ENCODE peak calls at places on chromosomes 4 and X, in seven cellular contexts. B, D, O, U, H, V and L are unnamed samples.

GRCh38 chr4:5156677-5157076 is 105.4 kb downstream of the STK32B start:
- DNase-seq in B (no peak), D (no peak), O (no peak), U (no peak), H (no peak), V (no peak), L (no peak)

GRCh38 chr4:154569028-154569427 is 6.2 kb downstream of the FGB start:
- DNase-seq in B (no peak), D (no peak), O (no peak), U (no peak), H (no peak), V (no peak), L (no peak)

GRCh38 chrX:30521440-30522182 is 56.0 kb downstream of the TASL start:
- DNase-seq in B (no peak), D (no peak), O (peak), U (no peak), H (no peak), V (no peak), L (no peak)

GRCh38 chr4:55396305-55397023 is 707 bp downstream of the TMEM165 start:
- DNase-seq in B (peak), D (peak), O (peak), U (peak), H (peak), V (peak), L (peak)

GRCh38 chr4:41448935-41449334 is 89.0 kb upstream of the LIMCH1 start:
- DNase-seq in B (peak), D (no peak), O (no peak), U (no peak), H (no peak), V (peak), L (peak)

GRCh38 chr4:74189331-74190043 is 31.6 kb downstream of the MTHFD2L start:
- DNase-seq in B (no peak), D (no peak), O (peak), U (peak), H (no peak), V (no peak), L (no peak)

GRCh38 chr4:152937535-152938236 is 1.6 kb downstream of the FHDC1 start:
- DNase-seq in B (peak), D (peak), O (peak), U (no peak), H (no peak), V (peak), L (peak)

GRCh38 chr4:143396695-143397094 is 60.0 kb downstream of the GAB1 start:
- DNase-seq in B (no peak), D (no peak), O (peak), U (no peak), H (no peak), V (no peak), L (no peak)

GRCh38 chrX:16665089-16665488 is 15.1 kb downstream of the S100G start:
- DNase-seq in B (no peak), D (no peak), O (peak), U (no peak), H (no peak), V (no peak), L (no peak)

GRCh38 chr4:21638171-21638715 is 310.3 kb downstream of the KCNIP4 start:
- DNase-seq in B (no peak), D (no peak), O (no peak), U (no peak), H (no peak), V (no peak), L (no peak)

GRCh38 chr4:16391196-16391595 is 164.9 kb upstream of the TAPT1 start:
- DNase-seq in B (no peak), D (no peak), O (no peak), U (no peak), H (no peak), V (no peak), L (no peak)

GRCh38 chrX:139194571-139195280 is 335.8 kb upstream of the F9 start:
- DNase-seq in B (peak), D (peak), O (no peak), U (no peak), H (no peak), V (peak), L (peak)

GRCh38 chr4:84750260-84750955 is 167.5 kb downstream of the CDS1 start:
- DNase-seq in B (no peak), D (no peak), O (peak), U (peak), H (no peak), V (no peak), L (no peak)

GRCh38 chr4:47531241-47531953 is 46.3 kb downstream of the ATP10D start:
- DNase-seq in B (peak), D (no peak), O (peak), U (peak), H (peak), V (peak), L (peak)

GRCh38 chr4:91837608-91838029 is 466.1 kb upstream of the GRID2 start:
- DNase-seq in B (no peak), D (no peak), O (no peak), U (no peak), H (no peak), V (no peak), L (no peak)

GRCh38 chr4:4659871-4660651 is 118.2 kb upstream of the STX18 start:
- DNase-seq in B (no peak), D (no peak), O (peak), U (no peak), H (no peak), V (no peak), L (no peak)

GRCh38 chr4:181258569-181258968 is 984.6 kb upstream of the TENM3 start:
- DNase-seq in B (no peak), D (no peak), O (no peak), U (no peak), H (no peak), V (no peak), L (no peak)

GRCh38 chr4:158861281-158861680 is 92.5 kb downstream of the FNIP2 start:
- DNase-seq in B (no peak), D (no peak), O (no peak), U (no peak), H (no peak), V (no peak), L (no peak)

GRCh38 chr4:27360651-27361347 is 500.2 kb downstream of the STIM2 start:
- DNase-seq in B (no peak), D (no peak), O (peak), U (no peak), H (no peak), V (no peak), L (no peak)

GRCh38 chr4:59500103-59500502 is 1700.0 kb upstream of the ADGRL3 start:
- DNase-seq in B (no peak), D (no peak), O (no peak), U (no peak), H (no peak), V (no peak), L (no peak)